ENCODE peak calls at places on chromosomes 11 and 22, in seven cellular contexts. E, R, B, L, J, G and P are unnamed samples.

GRCh38 chr11:16184588-16184987 is 171.8 kb downstream of the SOX6 start:
- DNase-seq in E (no peak), R (peak), B (no peak), L (no peak), J (peak), G (no peak), P (no peak)

GRCh38 chr11:1880746-1881441 is 10.8 kb downstream of the PRR33 start:
- DNase-seq in E (no peak), R (no peak), B (no peak), L (no peak), J (no peak), G (no peak), P (no peak)

GRCh38 chr22:17403906-17404305 is 34.6 kb downstream of the CECR2 start:
- DNase-seq in E (no peak), R (no peak), B (no peak), L (no peak), J (no peak), G (no peak), P (no peak)

GRCh38 chr11:134971381-134971780 is 559.3 kb upstream of the B3GAT1 start:
- DNase-seq in E (no peak), R (no peak), B (no peak), L (no peak), J (no peak), G (no peak), P (no peak)

GRCh38 chr11:123194308-123195181 is 503 bp downstream of the CLMP start:
- DNase-seq in E (peak), R (peak), B (no peak), L (no peak), J (no peak), G (no peak), P (peak)

GRCh38 chr11:11382858-11383532 is 29.9 kb upstream of the CSNK2A3 start:
- DNase-seq in E (peak), R (no peak), B (no peak), L (no peak), J (no peak), G (no peak), P (no peak)

GRCh38 chr11:125071831-125072209 is 8.7 kb downstream of the SLC37A2 start:
- DNase-seq in E (no peak), R (no peak), B (no peak), L (no peak), J (no peak), G (no peak), P (no peak)

GRCh38 chr11:134159652-134160051 is 64.1 kb downstream of the NCAPD3 start:
- DNase-seq in E (no peak), R (no peak), B (no peak), L (no peak), J (no peak), G (no peak), P (no peak)

GRCh38 chr11:22635689-22636088 is 10.1 kb upstream of the FANCF start:
- DNase-seq in E (no peak), R (no peak), B (no peak), L (no peak), J (no peak), G (no peak), P (no peak)

GRCh38 chr22:36775589-36775965 is 342 bp downstream of the IFT27 start:
- DNase-seq in E (peak), R (no peak), B (peak), L (no peak), J (peak), G (peak), P (peak)

GRCh38 chr11:106132582-106133354 is 55.3 kb downstream of the AASDHPPT start:
- DNase-seq in E (no peak), R (no peak), B (no peak), L (no peak), J (no peak), G (no peak), P (no peak)

GRCh38 chr11:131025020-131025419 is 108.7 kb upstream of the SNX19 start:
- DNase-seq in E (peak), R (peak), B (no peak), L (no peak), J (no peak), G (no peak), P (no peak)

GRCh38 chr11:64849600-64850356 is 5.3 kb upstream of the CDC42BPG start:
- DNase-seq in E (no peak), R (no peak), B (no peak), L (no peak), J (no peak), G (no peak), P (peak)

GRCh38 chr22:50218996-50219727 is 18.4 kb downstream of the SELENOO start:
- DNase-seq in E (peak), R (peak), B (peak), L (no peak), J (peak), G (no peak), P (peak)

GRCh38 chr11:78270993-78271392 is 82.3 kb downstream of the USP35 start:
- DNase-seq in E (no peak), R (no peak), B (no peak), L (no peak), J (no peak), G (no peak), P (no peak)

GRCh38 chr11:85740464-85741400 is 54.7 kb upstream of the CCDC89 start:
- DNase-seq in E (no peak), R (no peak), B (no peak), L (no peak), J (no peak), G (no peak), P (no peak)

GRCh38 chr22:43829904-43830851 is 18.1 kb upstream of the EFCAB6 start:
- DNase-seq in E (peak), R (no peak), B (peak), L (no peak), J (peak), G (no peak), P (peak)

GRCh38 chr11:46202149-46202548 is 75.3 kb upstream of the CREB3L1 start:
- DNase-seq in E (no peak), R (no peak), B (no peak), L (no peak), J (no peak), G (no peak), P (no peak)

GRCh38 chr11:129440028-129440630 is 64.5 kb downstream of the BARX2 start:
- DNase-seq in E (no peak), R (peak), B (no peak), L (no peak), J (peak), G (no peak), P (no peak)

GRCh38 chr22:22934543-22935055 is 47.0 kb downstream of the IGLL5 start:
- DNase-seq in E (no peak), R (no peak), B (no peak), L (no peak), J (no peak), G (no peak), P (no peak)

GRCh38 chr22:36224245-36224644 is 15.1 kb downstream of the APOL2 start:
- DNase-seq in E (no peak), R (no peak), B (no peak), L (no peak), J (no peak), G (no peak), P (no peak)

GRCh38 chr22:31212783-31213626 is 907 bp downstream of the LIMK2 start:
- DNase-seq in E (no peak), R (no peak), B (no peak), L (no peak), J (no peak), G (no peak), P (no peak)

GRCh38 chr11:103091441-103091809 is 535 bp downstream of the DCUN1D5 start:
- DNase-seq in E (peak), R (no peak), B (peak), L (no peak), J (peak), G (peak), P (peak)

GRCh38 chr11:14423633-14424032 is 64.7 kb upstream of the RRAS2 start:
- DNase-seq in E (no peak), R (peak), B (no peak), L (no peak), J (no peak), G (no peak), P (no peak)

GRCh38 chr11:23211221-23211620 is 350.9 kb upstream of the CCDC179 start:
- DNase-seq in E (no peak), R (peak), B (no peak), L (no peak), J (no peak), G (no peak), P (no peak)